ENCODE peak calls at places on chromosomes 16 and 17, in six cellular contexts. H is activated B cell treated with CpG ODN at 0.5 μM for 24 hours; K is OCI-LY7; V is Peyer's patch; W is stimulated activated CD4-positive, alpha-beta T cell treated with anti-CD3 and anti-CD28 coated beads, Interleukin-1b, Interleukin-23, amount 100 ng/mL, for 4 hours; X is fibroblast of the conjunctiva. Y is an unnamed sample.

GRCh38 chr17:65664296-65664695 is 102.8 kb upstream of the AXIN2 start:
- DNase-seq in H (no peak), K (no peak), V (no peak), W (no peak), X (no peak), Y (no peak)

GRCh38 chr16:79334127-79334526 is 266.4 kb downstream of the MAF start:
- DNase-seq in H (no peak), K (peak; percentile 19), V (peak; percentile 49), W (peak; percentile 25), X (no peak), Y (no peak)

GRCh38 chr16:70561623-70562022 is 38.0 kb downstream of the SF3B3 start:
- DNase-seq in H (no peak), K (no peak), V (no peak), W (no peak), X (no peak), Y (no peak)

GRCh38 chr17:10251212-10251948 is 53.0 kb upstream of the GAS7 start:
- DNase-seq in H (no peak), K (no peak), V (no peak), W (no peak), X (no peak), Y (no peak)

GRCh38 chr16:82183004-82183397 is 13.0 kb upstream of the MPHOSPH6 start:
- DNase-seq in H (no peak), K (no peak), V (no peak), W (no peak), X (no peak), Y (no peak)

GRCh38 chr17:40355123-40355803 is 9.3 kb downstream of the GJD3 start:
- DNase-seq in H (peak; percentile 86), K (peak; percentile 69), V (peak; percentile 88), W (peak; percentile 78), X (no peak), Y (peak; percentile 15)

GRCh38 chr17:39123627-39124026 is 27.8 kb downstream of the PLXDC1 start:
- DNase-seq in H (no peak), K (no peak), V (no peak), W (no peak), X (no peak), Y (no peak)

GRCh38 chr16:74577882-74578366 is 29.0 kb downstream of the GLG1 start:
- DNase-seq in H (no peak), K (no peak), V (no peak), W (no peak), X (peak; percentile 6), Y (no peak)

GRCh38 chr17:21194688-21195087 is 19.3 kb downstream of the TMEM11 start:
- DNase-seq in H (no peak), K (no peak), V (no peak), W (no peak), X (peak; percentile 68), Y (no peak)

GRCh38 chr17:78263063-78263735 is 31.8 kb downstream of the TMEM235 start:
- DNase-seq in H (no peak), K (no peak), V (peak; percentile 75), W (no peak), X (no peak), Y (no peak)

GRCh38 chr16:79595916-79596450 is 4.6 kb downstream of the MAF start:
- DNase-seq in H (no peak), K (no peak), V (no peak), W (no peak), X (no peak), Y (no peak)

GRCh38 chr16:54934536-54935410 is 4.1 kb downstream of the IRX5 start:
- DNase-seq in H (no peak), K (no peak), V (no peak), W (no peak), X (no peak), Y (no peak)

GRCh38 chr16:12440233-12440530 is 363.5 kb downstream of the CPPED1 start:
- DNase-seq in H (no peak), K (no peak), V (no peak), W (no peak), X (no peak), Y (no peak)

GRCh38 chr16:14070877-14071575 is at the start of gene MRTFB:
- DNase-seq in H (peak; percentile 85), K (peak; percentile 82), V (peak; percentile 90), W (peak; percentile 82), X (no peak), Y (peak; percentile 91)

GRCh38 chr17:43917348-43918025 is 10.2 kb upstream of the MPP2 start:
- DNase-seq in H (peak; percentile 49), K (no peak), V (peak; percentile 70), W (no peak), X (no peak), Y (no peak)

GRCh38 chr17:17837380-17837821 is 615 bp upstream of the SREBF1 start:
- DNase-seq in H (no peak), K (peak; percentile 53), V (no peak), W (no peak), X (peak; percentile 73), Y (no peak)

GRCh38 chr17:69236946-69237345 is 8.3 kb upstream of the ABCA10 start:
- DNase-seq in H (no peak), K (no peak), V (no peak), W (no peak), X (no peak), Y (no peak)

GRCh38 chr16:89393731-89394406 is 96.5 kb downstream of the ANKRD11 start:
- DNase-seq in H (no peak), K (no peak), V (no peak), W (no peak), X (no peak), Y (no peak)

Y was measured in NCI-H1930.